ENCODE peak calls at places on chromosomes 7 and 10, in four cellular contexts. I is Panc1, O is NCI-H69, K is left ventricle myocardium superior. T is an unnamed sample.

GRCh38 chr10:28913850-28914249 is 236.5 kb downstream of the BAMBI start:
- DNase-seq in I (no peak), O (peak; percentile 33), K (no peak), T (peak; percentile 72)

GRCh38 chr10:59301067-59301674 is 61.2 kb downstream of the FAM13C start:
- DNase-seq in I (no peak), O (no peak), K (no peak), T (no peak)

GRCh38 chr10:86635402-86635801 is 18.9 kb upstream of the OPN4 start:
- DNase-seq in I (no peak), O (no peak), K (no peak), T (no peak)

GRCh38 chr10:100728928-100729876 is 16.2 kb upstream of the PAX2 start:
- DNase-seq in I (no peak), O (peak; percentile 12), K (no peak), T (no peak)

GRCh38 chr10:4947635-4948596 is 15.3 kb upstream of the AKR1C1 start:
- DNase-seq in I (no peak), O (peak; percentile 1), K (no peak), T (peak; percentile 100)

GRCh38 chr7:80623465-80624252 is 14.8 kb upstream of the CD36 start:
- DNase-seq in I (no peak), O (no peak), K (no peak), T (no peak)

GRCh38 chr10:43126759-43127424 is 11.4 kb upstream of the CSGALNACT2 start:
- DNase-seq in I (no peak), O (no peak), K (no peak), T (no peak)

GRCh38 chr10:119073584-119073983 is 7.0 kb downstream of the EIF3A start:
- DNase-seq in I (no peak), O (no peak), K (no peak), T (no peak)